ENCODE peak calls at places on chromosomes 12 and 14, in ten cellular contexts. One of them, this sample, is unnamed.

GRCh38 chr12:109944975-109945374 is 44.9 kb downstream of the TCHP start:
- DNase-seq in left colon: no peak
- DNase-seq in astrocyte: peak; percentile 34
- DNase-seq in NCI-H82: no peak
- DNase-seq in C1 segment of cervical spinal cord: no peak
- DNase-seq in mesendoderm: peak; percentile 94
- DNase-seq in KBM-7: no peak
- DNase-seq in AG09319: no peak
- DNase-seq in GM04503: no peak
- DNase-seq in left ventricle myocardium inferior: no peak
- DNase-seq in this sample: no peak

GRCh38 chr14:29710015-29710414 is 217.6 kb downstream of the PRKD1 start:
- DNase-seq in left colon: no peak
- DNase-seq in astrocyte: no peak
- DNase-seq in AG09319: no peak
- DNase-seq in KBM-7: no peak
- DNase-seq in mesendoderm: no peak
- DNase-seq in NCI-H82: peak; percentile 1
- DNase-seq in C1 segment of cervical spinal cord: no peak
- DNase-seq in GM04503: no peak
- DNase-seq in left ventricle myocardium inferior: no peak
- DNase-seq in this sample: no peak

GRCh38 chr12:111443086-111443485 is 37.4 kb downstream of the SH2B3 start:
- DNase-seq in left colon: peak; percentile 19
- DNase-seq in left ventricle myocardium inferior: no peak
- DNase-seq in AG09319: no peak
- DNase-seq in KBM-7: no peak
- DNase-seq in NCI-H82: no peak
- DNase-seq in astrocyte: no peak
- DNase-seq in C1 segment of cervical spinal cord: no peak
- DNase-seq in mesendoderm: no peak
- DNase-seq in GM04503: no peak
- DNase-seq in this sample: no peak

GRCh38 chr12:1305063-1305434 is 289.3 kb downstream of the FBXL14 start:
- DNase-seq in astrocyte: no peak
- DNase-seq in NCI-H82: no peak
- DNase-seq in C1 segment of cervical spinal cord: no peak
- DNase-seq in GM04503: no peak
- DNase-seq in AG09319: no peak
- DNase-seq in left colon: no peak
- DNase-seq in left ventricle myocardium inferior: no peak
- DNase-seq in mesendoderm: no peak
- DNase-seq in KBM-7: no peak
- DNase-seq in this sample: no peak

GRCh38 chr14:72852194-72852593 is 41.7 kb downstream of the DPF3 start:
- DNase-seq in KBM-7: no peak
- DNase-seq in astrocyte: no peak
- DNase-seq in mesendoderm: no peak
- DNase-seq in GM04503: no peak
- DNase-seq in NCI-H82: no peak
- DNase-seq in C1 segment of cervical spinal cord: no peak
- DNase-seq in AG09319: no peak
- DNase-seq in left colon: no peak
- DNase-seq in left ventricle myocardium inferior: no peak
- DNase-seq in this sample: no peak

GRCh38 chr14:103367995-103368394 is 17.2 kb upstream of the MARK3 start:
- DNase-seq in C1 segment of cervical spinal cord: no peak
- DNase-seq in GM04503: no peak
- DNase-seq in AG09319: no peak
- DNase-seq in NCI-H82: no peak
- DNase-seq in KBM-7: no peak
- DNase-seq in astrocyte: no peak
- DNase-seq in mesendoderm: no peak
- DNase-seq in left ventricle myocardium inferior: no peak
- DNase-seq in left colon: no peak
- DNase-seq in this sample: no peak

GRCh38 chr12:105057174-105057573 is 27.1 kb downstream of the ALDH1L2 start:
- DNase-seq in KBM-7: no peak
- DNase-seq in AG09319: no peak
- DNase-seq in astrocyte: peak; percentile 13
- DNase-seq in left ventricle myocardium inferior: no peak
- DNase-seq in C1 segment of cervical spinal cord: no peak
- DNase-seq in left colon: no peak
- DNase-seq in NCI-H82: no peak
- DNase-seq in mesendoderm: no peak
- DNase-seq in GM04503: no peak
- DNase-seq in this sample: no peak

GRCh38 chr12:13980548-13981295 is 680 bp downstream of the GRIN2B start:
- DNase-seq in left ventricle myocardium inferior: no peak
- DNase-seq in mesendoderm: peak; percentile 41
- DNase-seq in astrocyte: no peak
- DNase-seq in KBM-7: no peak
- DNase-seq in C1 segment of cervical spinal cord: no peak
- DNase-seq in GM04503: no peak
- DNase-seq in NCI-H82: peak; percentile 35
- DNase-seq in AG09319: no peak
- DNase-seq in left colon: no peak
- DNase-seq in this sample: peak; percentile 73

GRCh38 chr14:31170411-31170810 is 37.2 kb downstream of the HECTD1 start:
- DNase-seq in AG09319: no peak
- DNase-seq in mesendoderm: no peak
- DNase-seq in left ventricle myocardium inferior: no peak
- DNase-seq in C1 segment of cervical spinal cord: no peak
- DNase-seq in astrocyte: peak; percentile 16
- DNase-seq in KBM-7: no peak
- DNase-seq in NCI-H82: no peak
- DNase-seq in GM04503: no peak
- DNase-seq in left colon: no peak
- DNase-seq in this sample: no peak

GRCh38 chr12:115956674-115957073 is 320.8 kb downstream of the MED13L start:
- DNase-seq in KBM-7: no peak
- DNase-seq in GM04503: no peak
- DNase-seq in astrocyte: no peak
- DNase-seq in left ventricle myocardium inferior: no peak
- DNase-seq in NCI-H82: no peak
- DNase-seq in mesendoderm: no peak
- DNase-seq in left colon: no peak
- DNase-seq in C1 segment of cervical spinal cord: no peak
- DNase-seq in AG09319: no peak
- DNase-seq in this sample: no peak